ENCODE peak calls at places on chromosomes 3 and 15, in four cellular contexts. P, Z, Q and H are unnamed samples.

GRCh38 chr3:141412087-141412935 is 44.0 kb downstream of the ZBTB38 start:
- DNase-seq in Z (peak; percentile 85), P (peak; percentile 64), Q (no peak), H (peak; percentile 79)

GRCh38 chr3:64188810-64189560 is 36.3 kb downstream of the PRICKLE2 start:
- DNase-seq in Q (peak; percentile 8), P (no peak), Z (peak; percentile 87), H (peak; percentile 24)

GRCh38 chr3:119304201-119304713 is 10.1 kb downstream of the ARHGAP31 start:
- DNase-seq in Z (peak; percentile 73), Q (no peak), P (no peak), H (no peak)

GRCh38 chr15:77577350-77577749 is 55.4 kb downstream of the LINGO1 start:
- DNase-seq in Z (no peak), Q (no peak), P (no peak), H (no peak)

GRCh38 chr15:70324001-70324974 is 226.6 kb upstream of the TLE3 start:
- DNase-seq in Z (peak; percentile 81), Q (no peak), P (no peak), H (no peak)

GRCh38 chr3:72113964-72114363 is 329.0 kb upstream of the PROK2 start:
- DNase-seq in Q (no peak), P (no peak), Z (no peak), H (no peak)

GRCh38 chr15:101600024-101600423 is 52.2 kb downstream of the TM2D3 start:
- DNase-seq in Q (peak; percentile 38), Z (no peak), P (no peak), H (no peak)

GRCh38 chr3:46527239-46527638 is 29.5 kb downstream of the RTP3 start:
- DNase-seq in P (no peak), Z (no peak), Q (no peak), H (no peak)

GRCh38 chr3:127674793-127675189 is 2.0 kb downstream of the ABTB1 start:
- DNase-seq in Z (no peak), P (no peak), Q (no peak), H (no peak)

GRCh38 chr15:44130778-44131177 is 64.3 kb downstream of the FRMD5 start:
- DNase-seq in P (no peak), Q (no peak), Z (peak; percentile 18), H (no peak)

GRCh38 chr3:52321481-52321880 is 5.4 kb downstream of the DNAH1 start:
- DNase-seq in Q (no peak), P (no peak), Z (no peak), H (no peak)

GRCh38 chr15:76139368-76140068 is 79.7 kb downstream of the TMEM266 start:
- DNase-seq in Q (peak; percentile 83), Z (peak; percentile 79), P (peak; percentile 76), H (peak; percentile 63)

GRCh38 chr3:127961963-127962362 is 46.9 kb downstream of the KBTBD12 start:
- DNase-seq in Z (peak; percentile 60), Q (no peak), P (no peak), H (peak; percentile 61)

GRCh38 chr15:70081612-70082011 is 16.1 kb downstream of the TLE3 start:
- DNase-seq in Q (no peak), P (no peak), Z (no peak), H (no peak)

GRCh38 chr3:13506680-13507079 is 26.6 kb downstream of the HDAC11 start:
- DNase-seq in Q (no peak), P (no peak), Z (no peak), H (no peak)

GRCh38 chr3:149534671-149535394 is 60.3 kb downstream of the TM4SF4 start:
- DNase-seq in Q (peak; percentile 37), P (no peak), Z (peak; percentile 72), H (no peak)

GRCh38 chr3:195270350-195271115 is 426 bp downstream of the XXYLT1 start:
- DNase-seq in Z (peak; percentile 91), P (peak; percentile 79), Q (peak; percentile 68), H (peak; percentile 73)

GRCh38 chr3:13768453-13768852 is 111.4 kb downstream of the WNT7A start:
- DNase-seq in Z (no peak), Q (no peak), P (no peak), H (no peak)

GRCh38 chr15:94579261-94579660 is 347.9 kb downstream of the MCTP2 start:
- DNase-seq in Z (no peak), P (no peak), Q (no peak), H (no peak)

GRCh38 chr3:124817079-124817478 is 70.1 kb downstream of the ITGB5 start:
- DNase-seq in Q (no peak), P (no peak), Z (no peak), H (no peak)

GRCh38 chr15:77870195-77871065 is 207.1 kb downstream of the TBC1D2B start:
- DNase-seq in Q (peak; percentile 76), Z (peak; percentile 71), P (peak; percentile 81), H (peak; percentile 72)

GRCh38 chr15:85704720-85705119 is 90.0 kb downstream of the KLHL25 start:
- DNase-seq in Z (peak; percentile 68), Q (peak; percentile 84), P (no peak), H (no peak)

GRCh38 chr3:189792046-189792929 is 161.1 kb downstream of the TP63 start:
- DNase-seq in Q (no peak), Z (no peak), P (no peak), H (no peak)

GRCh38 chr3:50242778-50243551 is 7.0 kb downstream of the GNAI2 start:
- DNase-seq in P (peak; percentile 65), Q (no peak), Z (peak; percentile 71), H (no peak)

GRCh38 chr3:104546301-104546700 is 820.4 kb upstream of the ALCAM start:
- DNase-seq in P (no peak), Z (no peak), Q (no peak), H (no peak)

DNA sequence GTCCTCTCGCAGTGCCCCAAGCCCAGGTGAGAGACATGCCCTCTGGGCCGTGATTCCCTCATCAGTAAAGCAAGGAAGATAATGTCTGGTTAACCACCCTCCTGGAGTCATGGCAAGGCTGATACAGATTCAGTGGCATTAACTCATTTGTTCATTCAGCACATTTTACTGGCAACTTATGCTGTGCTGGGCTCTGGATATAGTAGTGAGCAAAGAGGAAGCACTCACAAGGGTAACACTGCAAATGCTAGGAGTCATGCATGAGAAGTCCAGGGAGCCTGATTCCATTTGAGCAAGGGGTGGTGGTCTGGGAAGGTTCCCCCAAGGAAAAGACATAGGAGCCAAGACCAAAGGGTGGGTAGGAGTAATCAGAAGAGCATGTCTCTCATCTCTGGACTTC is 50.2 kb downstream of the SMAD3 start:
- DNase-seq in Q (no peak), P (no peak), Z (no peak), H (no peak)
- H3K4me1 ChIP-seq in Q (peaks cover 6% of the 10 kb centered on the region), P (peaks cover 33% of the 10 kb centered on the region), Z (peaks cover 53% of the 10 kb centered on the region), H (peaks cover 49% of the 10 kb centered on the region)

GRCh38 chr3:56923546-56924224 is 121.9 kb upstream of the ARHGEF3 start:
- DNase-seq in Z (peak; percentile 34), P (peak; percentile 64), Q (no peak), H (peak; percentile 76)

GRCh38 chr3:56929809-56930615 is 128.3 kb upstream of the ARHGEF3 start:
- DNase-seq in Z (peak; percentile 25), P (no peak), Q (no peak), H (no peak)

GRCh38 chr3:56928379-56929068 is 126.8 kb upstream of the ARHGEF3 start:
- DNase-seq in Z (peak; percentile 43), Q (no peak), P (no peak), H (peak; percentile 38)

GRCh38 chr3:56930706-56931105 is 129.0 kb upstream of the ARHGEF3 start:
- DNase-seq in Q (no peak), P (no peak), Z (peak; percentile 37), H (no peak)

DNA sequence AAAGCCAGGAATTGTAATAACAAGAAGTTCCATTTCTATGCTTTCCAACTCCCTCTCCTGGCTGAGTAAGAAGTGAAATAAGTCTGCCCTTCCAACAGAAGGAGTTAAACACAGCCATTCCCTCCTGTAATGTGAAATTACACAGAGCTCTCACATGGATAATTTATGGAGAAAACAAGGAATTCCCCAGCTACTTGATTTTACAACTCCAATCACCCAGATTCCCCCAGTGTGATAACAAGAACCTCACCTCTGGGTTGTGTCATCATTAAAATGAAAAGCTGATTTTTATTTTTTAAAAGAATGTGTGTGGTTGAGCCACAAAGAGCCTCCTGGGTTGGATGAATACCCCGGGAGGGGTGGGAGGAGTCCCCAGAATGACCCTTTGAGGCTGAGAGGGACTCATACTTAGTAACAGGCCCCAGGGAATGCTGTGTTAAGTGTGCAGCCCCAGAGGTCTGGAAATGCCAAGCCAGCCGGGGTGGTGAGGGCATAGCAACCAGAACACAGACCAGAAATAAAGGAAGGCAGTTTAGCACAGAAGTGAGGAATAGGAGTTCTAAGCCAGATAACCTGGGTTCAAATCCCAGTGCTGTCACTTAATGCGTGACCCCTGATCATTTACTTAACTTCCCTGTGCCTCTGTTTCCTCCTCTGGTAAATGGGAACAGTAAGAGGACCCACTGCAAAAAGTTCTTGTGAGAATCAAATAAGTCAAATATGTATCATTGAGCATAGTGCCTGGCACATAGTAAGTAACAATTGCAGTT is 124.9 kb upstream of the ARHGEF3 start:
- DNase-seq in P (no peak), Q (no peak), Z (peak; percentile 89), H (no peak)
- H3K4me1 ChIP-seq in P (peaks cover 20% of the 10 kb centered on the region), Q (peaks cover 11% of the 10 kb centered on the region), Z (peaks cover 38% of the 10 kb centered on the region), H (peaks cover 9% of the 10 kb centered on the region)

DNA sequence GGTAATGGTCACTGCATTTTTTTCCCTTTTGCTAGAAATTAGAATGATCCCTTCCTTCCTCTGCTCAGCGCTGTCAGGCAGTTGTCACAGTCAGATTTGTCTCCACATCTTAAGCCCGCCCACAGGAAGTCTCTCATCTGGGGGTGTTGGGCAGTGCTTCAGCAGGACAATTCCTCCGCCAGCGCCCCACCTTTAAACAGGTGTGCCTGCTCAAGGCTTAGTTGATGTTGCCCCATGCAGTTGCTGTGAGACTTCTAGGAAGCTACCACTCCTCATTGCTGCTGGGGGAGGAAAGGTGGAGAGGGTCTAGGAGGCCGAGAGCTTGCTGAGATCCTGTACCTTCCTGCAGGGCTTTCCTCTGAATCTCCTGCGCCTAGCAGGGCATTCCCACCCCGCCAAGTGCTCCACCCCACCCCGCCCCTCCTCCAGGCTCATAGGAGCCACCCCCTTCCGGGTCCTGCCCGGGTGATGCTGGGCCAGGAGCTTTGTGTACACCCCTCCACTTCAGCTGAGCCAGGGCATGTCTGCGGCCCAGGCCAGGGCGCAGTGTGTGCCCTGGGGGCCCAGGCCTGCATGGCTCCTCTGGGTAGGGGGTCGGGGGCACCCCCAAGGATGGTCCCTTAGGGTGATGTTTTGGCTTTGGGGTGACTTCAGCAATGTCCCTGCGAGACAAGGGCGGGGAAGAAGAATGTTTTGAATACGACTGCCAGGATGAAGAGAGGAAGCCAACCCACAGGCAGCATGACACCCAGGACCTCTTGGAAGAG is 68.7 kb downstream of the TRAK1 start:
- DNase-seq in P (peak; percentile 87), Q (peak; percentile 89), Z (peak; percentile 29), H (peak; percentile 96)
- H3K4me1 ChIP-seq in P (peaks cover 14% of the 10 kb centered on the region), Q (peaks cover 11% of the 10 kb centered on the region), Z (peaks cover 17% of the 10 kb centered on the region), H (peaks cover 6% of the 10 kb centered on the region)

GRCh38 chr3:99700637-99701268 is 62.4 kb downstream of the COL8A1 start:
- DNase-seq in P (no peak), Q (no peak), Z (peak; percentile 74), H (no peak)

GRCh38 chr3:99699841-99700240 is 61.4 kb downstream of the COL8A1 start:
- DNase-seq in P (no peak), Q (no peak), Z (peak; percentile 80), H (no peak)

GRCh38 chr3:99704417-99704816 is 66.0 kb downstream of the COL8A1 start:
- DNase-seq in Q (peak; percentile 49), Z (no peak), P (no peak), H (no peak)

GRCh38 chr3:99703535-99703934 is 65.1 kb downstream of the COL8A1 start:
- DNase-seq in Q (no peak), P (no peak), Z (no peak), H (no peak)

DNA sequence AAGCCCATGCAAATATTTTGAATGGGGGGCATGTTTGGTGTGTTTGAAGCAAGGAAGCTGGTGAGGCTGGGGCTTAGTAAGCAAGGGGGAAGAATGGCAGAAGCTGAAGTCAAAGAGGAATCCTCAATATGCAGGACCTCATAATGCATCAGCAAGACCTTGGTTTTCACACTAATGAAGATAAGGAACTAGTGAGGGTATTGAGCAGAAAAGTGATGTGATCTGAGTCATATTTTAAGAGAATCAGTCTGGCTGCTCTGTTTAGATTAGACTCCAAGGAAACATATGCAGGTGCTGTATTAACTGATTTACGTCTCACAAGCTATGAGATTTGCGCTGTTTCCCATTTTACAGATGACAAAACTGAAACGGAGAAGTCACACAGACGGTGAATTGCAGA is 64.6 kb downstream of the COL8A1 start:
- DNase-seq in Q (no peak), Z (no peak), P (no peak), H (no peak)
- H3K4me1 ChIP-seq in Q (peaks cover 3% of the 10 kb centered on the region), Z (peaks cover 28% of the 10 kb centered on the region), P (no peaks in the 10 kb centered on the region), H (no peaks in the 10 kb centered on the region)